ENCODE peak calls at places on chromosome 1, in ten cellular contexts. K, I, D, S, X, O, Q, Z, P and M are unnamed samples.

GRCh38 chr1:151165281-151165737 is 393 bp downstream of the LYSMD1 start:
- DNase-seq in K (peak; percentile 66), I (no peak), D (peak; percentile 59), S (no peak), X (no peak), O (peak; percentile 57), Q (no peak), Z (no peak), P (peak; percentile 48), M (peak; percentile 57)

GRCh38 chr1:48684381-48684780 is 92.3 kb downstream of the BEND5 start:
- DNase-seq in K (no peak), I (no peak), D (no peak), S (no peak), X (no peak), O (no peak), Q (no peak), Z (no peak), P (no peak), M (no peak)

GRCh38 chr1:228315945-228316588 is 90.6 kb downstream of the TRIM11 start:
- DNase-seq in K (no peak), I (no peak), D (no peak), S (no peak), X (peak; percentile 14), O (no peak), Q (peak; percentile 7), Z (no peak), P (no peak), M (no peak)

GRCh38 chr1:13965770-13966398 is 265.9 kb downstream of the PRDM2 start:
- DNase-seq in K (peak; percentile 61), I (no peak), D (peak; percentile 77), S (no peak), X (peak; percentile 25), O (peak; percentile 14), Q (peak; percentile 80), Z (peak; percentile 21), P (peak; percentile 49), M (peak; percentile 87)

GRCh38 chr1:200165493-200166220 is 138.1 kb downstream of the NR5A2 start:
- DNase-seq in K (no peak), I (no peak), D (no peak), S (no peak), X (no peak), O (no peak), Q (no peak), Z (no peak), P (no peak), M (no peak)

GRCh38 chr1:83970119-83970518 is 28.8 kb downstream of the TTLL7 start:
- DNase-seq in K (no peak), I (no peak), D (peak; percentile 4), S (no peak), X (no peak), O (no peak), Q (no peak), Z (no peak), P (no peak), M (no peak)

GRCh38 chr1:31571340-31572295 is 4.7 kb upstream of the TINAGL1 start:
- DNase-seq in K (peak; percentile 32), I (no peak), D (no peak), S (no peak), X (no peak), O (no peak), Q (no peak), Z (no peak), P (peak; percentile 17), M (no peak)

GRCh38 chr1:31264790-31265386 is 25.2 kb upstream of the NKAIN1 start:
- DNase-seq in K (no peak), I (no peak), D (no peak), S (no peak), X (peak; percentile 23), O (no peak), Q (no peak), Z (no peak), P (no peak), M (no peak)

GRCh38 chr1:57337623-57338022 is 86.2 kb downstream of the DAB1 start:
- DNase-seq in K (no peak), I (no peak), D (no peak), S (no peak), X (no peak), O (no peak), Q (no peak), Z (no peak), P (no peak), M (no peak)

GRCh38 chr1:57340361-57341192 is 83.3 kb downstream of the DAB1 start:
- DNase-seq in K (no peak), I (no peak), D (no peak), S (no peak), X (no peak), O (no peak), Q (no peak), Z (no peak), P (no peak), M (no peak)

GRCh38 chr1:57345916-57346315 is 77.9 kb downstream of the DAB1 start:
- DNase-seq in K (no peak), I (no peak), D (no peak), S (no peak), X (no peak), O (no peak), Q (no peak), Z (no peak), P (no peak), M (no peak)

GRCh38 chr1:57336793-57337192 is 87.1 kb downstream of the DAB1 start:
- DNase-seq in K (no peak), I (no peak), D (no peak), S (no peak), X (no peak), O (no peak), Q (no peak), Z (no peak), P (no peak), M (no peak)

DNA sequence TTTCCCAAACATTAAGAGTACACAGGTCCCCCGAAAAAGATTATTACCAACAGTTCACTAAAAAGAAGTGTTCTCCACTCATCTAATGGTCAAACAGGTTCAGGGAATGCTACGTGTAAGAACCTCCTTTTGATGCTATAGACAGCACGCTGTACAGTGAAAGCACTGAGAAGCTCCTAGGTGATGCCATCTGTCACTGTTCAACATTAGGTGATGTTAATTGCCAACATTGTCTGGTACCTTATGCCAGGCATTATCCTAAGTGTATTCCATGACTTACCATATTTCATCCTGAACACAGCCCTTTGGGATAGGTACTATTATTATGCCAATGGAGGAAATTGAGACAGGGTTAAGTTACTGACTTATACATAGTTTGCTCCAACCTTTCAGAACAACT is 82.1 kb downstream of the DAB1 start:
- DNase-seq in K (no peak), I (no peak), D (no peak), S (no peak), X (no peak), O (no peak), Q (no peak), Z (no peak), P (no peak), M (no peak)
- TF ChIP-seq CTCF in K (no peak), I (no peak), D (no peak), S (no peak), X (no peak), O (no peak), Q (no peak), Z (no peak), P (no peak), M (no peak)

DNA sequence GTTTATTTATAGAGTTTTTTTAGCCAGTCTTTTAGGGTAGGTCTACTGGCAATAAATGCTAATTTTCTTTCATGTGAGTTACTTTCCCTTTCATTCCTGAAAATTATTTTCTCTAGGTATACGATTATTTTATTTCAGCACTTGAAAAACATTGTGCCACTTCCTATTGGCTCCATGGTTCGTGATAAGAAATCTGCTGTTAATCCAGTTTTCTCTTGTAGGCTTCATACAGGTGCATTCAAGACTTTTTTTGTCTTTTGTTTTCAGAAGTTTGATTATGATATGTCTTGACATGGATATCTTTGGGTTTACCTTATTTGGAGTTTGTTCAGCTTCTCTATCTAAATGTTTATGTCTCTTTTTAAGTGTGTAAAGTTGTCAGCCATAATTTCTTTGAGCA is 148.3 kb downstream of the HS2ST1 start:
- DNase-seq in K (no peak), I (no peak), D (no peak), S (no peak), X (no peak), O (no peak), Q (no peak), Z (no peak), P (no peak), M (no peak)
- H3K4me3 ChIP-seq in K (no peak overlapping the region), I (no peak overlapping the region), D (no peak overlapping the region), S (no peak overlapping the region), X (no peak overlapping the region), O (no peak overlapping the region), Q (no peak overlapping the region), Z (no peak overlapping the region), P (no peak overlapping the region), M (no peak overlapping the region)

GRCh38 chr1:206557636-206558473 is 50.5 kb downstream of the RASSF5 start:
- DNase-seq in K (no peak), I (no peak), D (no peak), S (no peak), X (no peak), O (no peak), Q (no peak), Z (no peak), P (no peak), M (no peak)

GRCh38 chr1:206558794-206559660 is 51.7 kb downstream of the RASSF5 start:
- DNase-seq in K (no peak), I (no peak), D (no peak), S (no peak), X (no peak), O (no peak), Q (no peak), Z (no peak), P (no peak), M (no peak)

GRCh38 chr1:206556047-206556747 is 48.9 kb downstream of the RASSF5 start:
- DNase-seq in K (no peak), I (no peak), D (no peak), S (no peak), X (no peak), O (no peak), Q (no peak), Z (no peak), P (no peak), M (no peak)

GRCh38 chr1:206555473-206555935 is 48.2 kb downstream of the RASSF5 start:
- DNase-seq in K (no peak), I (no peak), D (no peak), S (no peak), X (peak; percentile 79), O (no peak), Q (peak; percentile 48), Z (no peak), P (no peak), M (peak; percentile 42)

GRCh38 chr1:206556748-206557635 is 49.7 kb downstream of the RASSF5 start:
- DNase-seq in K (peak; percentile 77), I (no peak), D (no peak), S (peak; percentile 19), X (peak; percentile 88), O (peak; percentile 17), Q (peak; percentile 47), Z (no peak), P (peak; percentile 88), M (peak; percentile 22)
- TF ChIP-seq CTCF in K (no peak), I (no peak), D (no peak), S (no peak), X (no peak), O (no peak), Q (no peak), Z (no peak), P (no peak), M (no peak)

DNA sequence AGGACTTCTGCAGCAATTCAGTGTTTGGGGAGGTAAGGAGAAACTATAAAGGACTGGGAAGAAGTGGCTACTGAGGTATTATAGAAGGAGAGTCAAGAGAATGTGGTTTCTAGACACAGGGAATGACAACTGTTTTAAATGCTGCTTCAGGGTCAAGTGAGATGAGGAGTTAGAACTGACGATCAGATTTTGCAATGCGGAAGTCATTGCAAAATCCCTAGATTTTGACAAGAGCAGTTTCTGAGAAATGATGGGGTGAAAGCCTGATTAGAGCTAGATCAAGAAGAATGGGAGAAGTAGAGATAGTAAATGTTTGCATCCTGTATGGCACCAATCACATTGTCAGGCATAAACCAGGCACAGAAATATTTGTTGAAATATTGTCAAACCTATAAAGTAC is 4.7 kb upstream of the TSNAX start:
- DNase-seq in K (no peak), I (no peak), D (no peak), S (no peak), X (no peak), O (no peak), Q (no peak), Z (no peak), P (no peak), M (no peak)
- H3K4me3 ChIP-seq in K (no peak overlapping the region), I (no peak overlapping the region), D (no peak overlapping the region), S (no peak overlapping the region), X (no peak overlapping the region), O (no peak overlapping the region), Q (no peak overlapping the region), Z (no peak overlapping the region), P (no peak overlapping the region), M (no peak overlapping the region)